ENCODE peak calls at places on chromosomes 6 and 20, in ten cellular contexts. One of them, this sample, is unnamed. For H3K4me1, the result is how much of the 10 kb centered on the place peaks cover.

GRCh38 chr6:144678844-144679243 is 393.7 kb downstream of the UTRN start:
- DNase-seq in left ventricle myocardium inferior: no peak
- DNase-seq in fibroblast of lung: peak
- DNase-seq in pancreas: no peak
- DNase-seq in mammary epithelial cell: no peak
- DNase-seq in Peyer's patch: no peak
- DNase-seq in OCI-LY7: no peak
- DNase-seq in heart left ventricle: no peak
- DNase-seq in stomach: no peak
- DNase-seq in A549: no peak
- DNase-seq in this sample: no peak

GRCh38 chr6:49551126-49551865 is 828 bp downstream of the C6orf141 start:
- DNase-seq in pancreas: peak
- DNase-seq in stomach: no peak
- DNase-seq in OCI-LY7: no peak
- DNase-seq in Peyer's patch: no peak
- DNase-seq in mammary epithelial cell: no peak
- DNase-seq in left ventricle myocardium inferior: no peak
- DNase-seq in A549: peak
- DNase-seq in heart left ventricle: no peak
- DNase-seq in fibroblast of lung: peak
- DNase-seq in this sample: peak

GRCh38 chr20:53492212-53492611 is 101.4 kb downstream of the ZNF217 start:
- DNase-seq in mammary epithelial cell: no peak
- DNase-seq in OCI-LY7: no peak
- DNase-seq in Peyer's patch: no peak
- DNase-seq in A549: no peak
- DNase-seq in pancreas: no peak
- DNase-seq in left ventricle myocardium inferior: no peak
- DNase-seq in heart left ventricle: no peak
- DNase-seq in fibroblast of lung: no peak
- DNase-seq in stomach: no peak
- DNase-seq in this sample: no peak

GRCh38 chr6:118580585-118581419 is 32.7 kb downstream of the PLN start:
- DNase-seq in left ventricle myocardium inferior: no peak
- DNase-seq in Peyer's patch: no peak
- DNase-seq in mammary epithelial cell: peak
- DNase-seq in fibroblast of lung: peak
- DNase-seq in A549: peak
- DNase-seq in pancreas: no peak
- DNase-seq in heart left ventricle: peak
- DNase-seq in OCI-LY7: peak
- DNase-seq in stomach: no peak
- DNase-seq in this sample: no peak

GRCh38 chr20:7113577-7114466 is 346.3 kb downstream of the BMP2 start:
- DNase-seq in pancreas: no peak
- DNase-seq in OCI-LY7: peak
- DNase-seq in Peyer's patch: no peak
- DNase-seq in left ventricle myocardium inferior: peak
- DNase-seq in stomach: peak
- DNase-seq in mammary epithelial cell: peak
- DNase-seq in heart left ventricle: peak
- DNase-seq in fibroblast of lung: peak
- DNase-seq in A549: peak
- DNase-seq in this sample: no peak

GRCh38 chr6:15322781-15323536 is 77.1 kb downstream of the JARID2 start:
- DNase-seq in A549: no peak
- DNase-seq in stomach: peak
- DNase-seq in heart left ventricle: no peak
- DNase-seq in mammary epithelial cell: peak
- DNase-seq in pancreas: no peak
- DNase-seq in left ventricle myocardium inferior: no peak
- DNase-seq in Peyer's patch: no peak
- DNase-seq in fibroblast of lung: peak
- DNase-seq in OCI-LY7: no peak
- DNase-seq in this sample: no peak

GRCh38 chr6:35031611-35032529 is 109.3 kb downstream of the TCP11 start:
- DNase-seq in OCI-LY7: no peak
- DNase-seq in Peyer's patch: no peak
- DNase-seq in pancreas: no peak
- DNase-seq in left ventricle myocardium inferior: no peak
- DNase-seq in mammary epithelial cell: no peak
- DNase-seq in heart left ventricle: no peak
- DNase-seq in A549: no peak
- DNase-seq in stomach: no peak
- DNase-seq in fibroblast of lung: no peak
- DNase-seq in this sample: no peak

GRCh38 chr6:75368864-75369402 is 84.3 kb upstream of the TMEM30A start:
- DNase-seq in pancreas: no peak
- DNase-seq in heart left ventricle: no peak
- DNase-seq in mammary epithelial cell: no peak
- DNase-seq in A549: no peak
- DNase-seq in fibroblast of lung: no peak
- DNase-seq in stomach: no peak
- DNase-seq in OCI-LY7: no peak
- DNase-seq in left ventricle myocardium inferior: no peak
- DNase-seq in Peyer's patch: no peak
- DNase-seq in this sample: no peak

GRCh38 chr6:156933201-156934053 is 156.2 kb downstream of the ARID1B start:
- DNase-seq in OCI-LY7: peak
- DNase-seq in pancreas: no peak
- DNase-seq in left ventricle myocardium inferior: no peak
- DNase-seq in heart left ventricle: no peak
- DNase-seq in mammary epithelial cell: no peak
- DNase-seq in stomach: peak
- DNase-seq in A549: no peak
- DNase-seq in Peyer's patch: no peak
- DNase-seq in fibroblast of lung: no peak
- DNase-seq in this sample: no peak

GRCh38 chr6:52104979-52105378 is 17.6 kb upstream of the PKHD1 start:
- DNase-seq in heart left ventricle: no peak
- DNase-seq in stomach: no peak
- DNase-seq in A549: no peak
- DNase-seq in fibroblast of lung: no peak
- DNase-seq in mammary epithelial cell: no peak
- DNase-seq in OCI-LY7: no peak
- DNase-seq in Peyer's patch: no peak
- DNase-seq in pancreas: no peak
- DNase-seq in left ventricle myocardium inferior: no peak
- DNase-seq in this sample: no peak

GRCh38 chr6:9801255-9801757 is 613.6 kb downstream of the TFAP2A start:
- DNase-seq in A549: no peak
- DNase-seq in stomach: no peak
- DNase-seq in pancreas: no peak
- DNase-seq in OCI-LY7: no peak
- DNase-seq in heart left ventricle: no peak
- DNase-seq in fibroblast of lung: no peak
- DNase-seq in Peyer's patch: no peak
- DNase-seq in left ventricle myocardium inferior: no peak
- DNase-seq in mammary epithelial cell: no peak
- DNase-seq in this sample: no peak

GRCh38 chr20:33488201-33488600 is 1.7 kb upstream of the CBFA2T2 start:
- DNase-seq in fibroblast of lung: no peak
- DNase-seq in heart left ventricle: no peak
- DNase-seq in OCI-LY7: no peak
- DNase-seq in pancreas: no peak
- DNase-seq in mammary epithelial cell: no peak
- DNase-seq in stomach: no peak
- DNase-seq in Peyer's patch: no peak
- DNase-seq in A549: no peak
- DNase-seq in left ventricle myocardium inferior: no peak
- DNase-seq in this sample: no peak

GRCh38 chr20:4967752-4968477 is 33.4 kb downstream of the SLC23A2 start:
- DNase-seq in OCI-LY7: no peak
- DNase-seq in Peyer's patch: no peak
- DNase-seq in mammary epithelial cell: no peak
- DNase-seq in left ventricle myocardium inferior: no peak
- DNase-seq in stomach: no peak
- DNase-seq in heart left ventricle: no peak
- DNase-seq in fibroblast of lung: no peak
- DNase-seq in A549: no peak
- DNase-seq in pancreas: no peak
- DNase-seq in this sample: no peak

GRCh38 chr6:147322299-147323162 is 118.3 kb downstream of the STXBP5 start:
- DNase-seq in A549: no peak
- DNase-seq in fibroblast of lung: no peak
- DNase-seq in heart left ventricle: no peak
- DNase-seq in mammary epithelial cell: no peak
- DNase-seq in Peyer's patch: no peak
- DNase-seq in left ventricle myocardium inferior: no peak
- DNase-seq in stomach: no peak
- DNase-seq in pancreas: no peak
- DNase-seq in OCI-LY7: no peak
- DNase-seq in this sample: no peak

GRCh38 chr6:43736211-43736786 is 33.7 kb upstream of the VEGFA start:
- DNase-seq in mammary epithelial cell: no peak
- DNase-seq in stomach: no peak
- DNase-seq in OCI-LY7: no peak
- DNase-seq in fibroblast of lung: no peak
- DNase-seq in A549: no peak
- DNase-seq in pancreas: no peak
- DNase-seq in heart left ventricle: no peak
- DNase-seq in left ventricle myocardium inferior: no peak
- DNase-seq in Peyer's patch: no peak
- DNase-seq in this sample: no peak

GRCh38 chr20:47576516-47577033 is 74.9 kb downstream of the NCOA3 start:
- DNase-seq in Peyer's patch: peak
- DNase-seq in heart left ventricle: peak
- DNase-seq in fibroblast of lung: peak
- DNase-seq in left ventricle myocardium inferior: peak
- DNase-seq in OCI-LY7: peak
- DNase-seq in A549: peak
- DNase-seq in pancreas: no peak
- DNase-seq in stomach: peak
- DNase-seq in mammary epithelial cell: peak
- DNase-seq in this sample: peak
- H3K4me1 ChIP-seq in Peyer's patch: under half
- H3K4me1 ChIP-seq in heart left ventricle: under half
- H3K4me1 ChIP-seq in fibroblast of lung: under half
- H3K4me1 ChIP-seq in left ventricle myocardium inferior: half or more
- H3K4me1 ChIP-seq in OCI-LY7: half or more
- H3K4me1 ChIP-seq in A549: half or more
- H3K4me1 ChIP-seq in pancreas: under half
- H3K4me1 ChIP-seq in stomach: under half
- H3K4me1 ChIP-seq in mammary epithelial cell: under half
- H3K4me1 ChIP-seq in this sample: half or more

GRCh38 chr6:32047539-32047854 is 9.3 kb downstream of the CYP21A2 start:
- DNase-seq in stomach: no peak
- DNase-seq in Peyer's patch: no peak
- DNase-seq in mammary epithelial cell: no peak
- DNase-seq in fibroblast of lung: no peak
- DNase-seq in OCI-LY7: no peak
- DNase-seq in A549: no peak
- DNase-seq in heart left ventricle: no peak
- DNase-seq in pancreas: no peak
- DNase-seq in left ventricle myocardium inferior: no peak
- DNase-seq in this sample: no peak

GRCh38 chr6:32047855-32048766 is 9.9 kb downstream of the CYP21A2 start:
- DNase-seq in stomach: peak
- DNase-seq in heart left ventricle: peak
- DNase-seq in mammary epithelial cell: peak
- DNase-seq in A549: peak
- DNase-seq in Peyer's patch: peak
- DNase-seq in OCI-LY7: peak
- DNase-seq in left ventricle myocardium inferior: peak
- DNase-seq in pancreas: peak
- DNase-seq in fibroblast of lung: no peak
- DNase-seq in this sample: peak

GRCh38 chr6:32046450-32047083 is 8.4 kb downstream of the CYP21A2 start:
- DNase-seq in Peyer's patch: no peak
- DNase-seq in A549: no peak
- DNase-seq in left ventricle myocardium inferior: peak
- DNase-seq in fibroblast of lung: peak
- DNase-seq in pancreas: no peak
- DNase-seq in stomach: no peak
- DNase-seq in OCI-LY7: no peak
- DNase-seq in heart left ventricle: peak
- DNase-seq in mammary epithelial cell: no peak
- DNase-seq in this sample: peak

GRCh38 chr6:32047084-32047478 is 8.9 kb downstream of the CYP21A2 start:
- DNase-seq in stomach: no peak
- DNase-seq in OCI-LY7: no peak
- DNase-seq in Peyer's patch: no peak
- DNase-seq in heart left ventricle: peak
- DNase-seq in pancreas: no peak
- DNase-seq in left ventricle myocardium inferior: peak
- DNase-seq in fibroblast of lung: peak
- DNase-seq in A549: no peak
- DNase-seq in mammary epithelial cell: no peak
- DNase-seq in this sample: peak

GRCh38 chr6:32045811-32046449 is 7.7 kb downstream of the CYP21A2 start:
- DNase-seq in mammary epithelial cell: no peak
- DNase-seq in heart left ventricle: peak
- DNase-seq in A549: no peak
- DNase-seq in Peyer's patch: no peak
- DNase-seq in fibroblast of lung: no peak
- DNase-seq in OCI-LY7: no peak
- DNase-seq in stomach: no peak
- DNase-seq in left ventricle myocardium inferior: peak
- DNase-seq in pancreas: no peak
- DNase-seq in this sample: no peak
- H3K4me3 ChIP-seq in mammary epithelial cell: no peak
- H3K4me3 ChIP-seq in heart left ventricle: no peak
- H3K4me3 ChIP-seq in A549: no peak
- H3K4me3 ChIP-seq in Peyer's patch: no peak
- H3K4me3 ChIP-seq in fibroblast of lung: no peak
- H3K4me3 ChIP-seq in OCI-LY7: no peak
- H3K4me3 ChIP-seq in stomach: no peak
- H3K4me3 ChIP-seq in left ventricle myocardium inferior: no peak
- H3K4me3 ChIP-seq in pancreas: no peak
- H3K4me3 ChIP-seq in this sample: no peak

DNA sequence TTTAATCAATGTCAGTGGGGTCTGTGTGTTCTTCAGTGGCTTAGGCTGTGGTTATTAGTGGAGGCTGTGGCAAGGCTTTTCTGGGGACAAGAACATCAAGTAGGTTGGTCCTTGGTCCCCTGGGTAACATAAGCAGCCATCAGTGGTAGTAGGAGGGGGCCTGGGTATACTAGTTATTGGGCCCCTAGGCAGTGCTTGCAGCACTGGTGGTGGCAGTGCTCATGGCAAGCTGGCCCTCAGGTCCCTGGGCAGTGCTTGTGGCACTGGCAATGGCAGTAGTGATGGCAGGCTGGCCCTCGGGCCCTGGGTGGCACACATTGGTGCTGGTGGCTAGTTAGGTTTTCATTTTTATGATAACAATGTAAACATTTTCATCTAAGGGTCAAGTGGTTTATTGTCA is 32.5 kb upstream of the MAS1 start:
- DNase-seq in Peyer's patch: no peak
- DNase-seq in heart left ventricle: no peak
- DNase-seq in pancreas: no peak
- DNase-seq in stomach: no peak
- DNase-seq in fibroblast of lung: no peak
- DNase-seq in OCI-LY7: no peak
- DNase-seq in A549: no peak
- DNase-seq in mammary epithelial cell: no peak
- DNase-seq in left ventricle myocardium inferior: no peak
- DNase-seq in this sample: no peak
- TF ChIP-seq CTCF in Peyer's patch: no peak
- TF ChIP-seq CTCF in heart left ventricle: no peak
- TF ChIP-seq CTCF in pancreas: no peak
- TF ChIP-seq CTCF in stomach: no peak
- TF ChIP-seq CTCF in fibroblast of lung: no peak
- TF ChIP-seq CTCF in OCI-LY7: no peak
- TF ChIP-seq CTCF in A549: no peak
- TF ChIP-seq CTCF in mammary epithelial cell: no peak
- TF ChIP-seq CTCF in left ventricle myocardium inferior: no peak
- TF ChIP-seq CTCF in this sample: no peak

GRCh38 chr6:111752476-111752875 is 120.8 kb downstream of the FYN start:
- DNase-seq in heart left ventricle: no peak
- DNase-seq in pancreas: no peak
- DNase-seq in mammary epithelial cell: no peak
- DNase-seq in Peyer's patch: no peak
- DNase-seq in A549: no peak
- DNase-seq in fibroblast of lung: no peak
- DNase-seq in stomach: no peak
- DNase-seq in OCI-LY7: no peak
- DNase-seq in left ventricle myocardium inferior: no peak
- DNase-seq in this sample: no peak
- H3K4me1 ChIP-seq in heart left ventricle: under half
- H3K4me1 ChIP-seq in pancreas: under half
- H3K4me1 ChIP-seq in mammary epithelial cell: under half
- H3K4me1 ChIP-seq in Peyer's patch: under half
- H3K4me1 ChIP-seq in A549: under half
- H3K4me1 ChIP-seq in fibroblast of lung: under half
- H3K4me1 ChIP-seq in stomach: under half
- H3K4me1 ChIP-seq in OCI-LY7: half or more
- H3K4me1 ChIP-seq in left ventricle myocardium inferior: half or more
- H3K4me1 ChIP-seq in this sample: under half